ENCODE peak calls at places on chromosomes 2 and 18, in four cellular contexts. O is foreskin fibroblast, C is ovary, D is spleen. K is an unnamed sample.

GRCh38 chr2:207394203-207394741 is 135.5 kb upstream of the CREB1 start:
- DNase-seq in O (peak), C (no peak), D (no peak), K (no peak)

GRCh38 chr2:11829947-11830707 is 83.7 kb downstream of the LPIN1 start:
- DNase-seq in O (peak), C (peak), D (peak), K (peak)

GRCh38 chr2:161445097-161445496 is 29.0 kb downstream of the TBR1 start:
- DNase-seq in O (no peak), C (no peak), D (no peak), K (no peak)

GRCh38 chr18:8800041-8800441 is 94.7 kb downstream of the MTCL1 start:
- DNase-seq in O (peak), C (no peak), D (no peak), K (no peak)

GRCh38 chr2:144580521-144581153 is 60.7 kb upstream of the ZEB2 start:
- DNase-seq in O (no peak), C (no peak), D (no peak), K (no peak)

GRCh38 chr2:147541314-147541713 is 303.5 kb upstream of the ACVR2A start:
- DNase-seq in O (no peak), C (no peak), D (no peak), K (no peak)

GRCh38 chr2:50787636-50788035 is 244.3 kb downstream of the NRXN1 start:
- DNase-seq in O (no peak), C (no peak), D (no peak), K (no peak)

GRCh38 chr18:21439453-21439852 is 161.1 kb downstream of the ESCO1 start:
- DNase-seq in O (peak), C (no peak), D (no peak), K (peak)

GRCh38 chr2:158009425-158009824 is 92.3 kb upstream of the UPP2 start:
- DNase-seq in O (no peak), C (no peak), D (no peak), K (no peak)

GRCh38 chr2:2845267-2845666 is 514.2 kb upstream of the MYT1L start:
- DNase-seq in O (no peak), C (no peak), D (peak), K (no peak)

GRCh38 chr2:166365803-166366420 is 9.8 kb downstream of the SCN9A start:
- DNase-seq in O (no peak), C (no peak), D (no peak), K (no peak)

GRCh38 chr2:121904656-121905055 is 149.2 kb downstream of the TSN start:
- DNase-seq in O (no peak), C (no peak), D (no peak), K (no peak)

GRCh38 chr2:121900391-121900790 is 144.9 kb downstream of the TSN start:
- DNase-seq in O (no peak), C (no peak), D (no peak), K (no peak)

GRCh38 chr2:121903037-121903689 is 147.7 kb downstream of the TSN start:
- DNase-seq in O (no peak), C (no peak), D (no peak), K (no peak)

GRCh38 chr2:121902616-121903015 is 147.2 kb downstream of the TSN start:
- DNase-seq in O (no peak), C (no peak), D (no peak), K (no peak)

GRCh38 chr2:121902171-121902591 is 146.7 kb downstream of the TSN start:
- DNase-seq in O (no peak), C (peak), D (no peak), K (no peak)
- TF ChIP-seq CTCF in O (no peak), C (no peak), D (no peak), K (no peak)

DNA sequence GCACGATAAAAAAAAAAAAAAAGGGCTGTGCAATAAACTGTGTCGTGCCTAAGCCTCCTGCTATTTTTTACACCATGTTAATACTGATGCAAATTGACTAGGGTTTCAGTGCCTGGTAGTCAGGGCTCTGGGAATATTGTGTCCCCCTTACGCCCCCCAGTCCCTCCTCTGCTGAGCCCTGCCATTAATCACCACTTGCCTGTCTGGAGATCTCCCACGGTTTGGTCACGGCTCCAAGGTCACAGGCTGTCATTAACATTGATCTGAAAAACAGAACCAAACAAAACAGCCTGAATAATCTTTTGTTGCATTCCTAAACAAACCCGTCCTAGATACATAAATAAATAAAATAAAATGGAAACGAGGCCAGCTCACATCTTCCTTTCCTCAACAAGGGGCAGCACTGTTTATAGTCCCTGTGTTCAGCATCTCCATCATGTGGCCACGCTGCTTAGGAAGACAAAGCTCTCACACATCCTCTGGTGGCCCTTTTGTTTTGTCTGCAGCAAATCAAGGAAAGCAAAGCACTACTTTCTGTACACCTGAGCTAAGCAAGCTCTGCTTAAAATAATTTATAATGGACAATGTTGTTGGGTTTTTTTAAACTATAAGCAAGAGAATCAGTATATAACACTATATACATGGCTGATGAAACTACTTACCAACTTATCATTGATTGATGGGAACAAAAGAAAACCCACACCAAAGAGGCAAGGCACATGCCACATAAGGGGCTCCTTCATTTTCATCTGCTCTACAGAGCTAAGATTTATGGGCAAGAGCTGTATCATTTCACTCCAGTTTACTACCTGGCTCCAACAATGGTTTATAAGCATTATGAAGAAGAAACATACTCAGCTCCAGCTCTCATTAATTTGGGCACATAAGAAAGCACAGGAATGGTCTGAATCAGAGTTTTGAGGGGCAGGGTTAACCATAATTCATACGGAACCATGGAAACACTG is 283.0 kb downstream of the AGPS start:
- DNase-seq in O (no peak), C (no peak), D (no peak), K (no peak)
- H3K4me3 ChIP-seq in O (no peak), C (no peak), D (no peak), K (no peak)

DNA sequence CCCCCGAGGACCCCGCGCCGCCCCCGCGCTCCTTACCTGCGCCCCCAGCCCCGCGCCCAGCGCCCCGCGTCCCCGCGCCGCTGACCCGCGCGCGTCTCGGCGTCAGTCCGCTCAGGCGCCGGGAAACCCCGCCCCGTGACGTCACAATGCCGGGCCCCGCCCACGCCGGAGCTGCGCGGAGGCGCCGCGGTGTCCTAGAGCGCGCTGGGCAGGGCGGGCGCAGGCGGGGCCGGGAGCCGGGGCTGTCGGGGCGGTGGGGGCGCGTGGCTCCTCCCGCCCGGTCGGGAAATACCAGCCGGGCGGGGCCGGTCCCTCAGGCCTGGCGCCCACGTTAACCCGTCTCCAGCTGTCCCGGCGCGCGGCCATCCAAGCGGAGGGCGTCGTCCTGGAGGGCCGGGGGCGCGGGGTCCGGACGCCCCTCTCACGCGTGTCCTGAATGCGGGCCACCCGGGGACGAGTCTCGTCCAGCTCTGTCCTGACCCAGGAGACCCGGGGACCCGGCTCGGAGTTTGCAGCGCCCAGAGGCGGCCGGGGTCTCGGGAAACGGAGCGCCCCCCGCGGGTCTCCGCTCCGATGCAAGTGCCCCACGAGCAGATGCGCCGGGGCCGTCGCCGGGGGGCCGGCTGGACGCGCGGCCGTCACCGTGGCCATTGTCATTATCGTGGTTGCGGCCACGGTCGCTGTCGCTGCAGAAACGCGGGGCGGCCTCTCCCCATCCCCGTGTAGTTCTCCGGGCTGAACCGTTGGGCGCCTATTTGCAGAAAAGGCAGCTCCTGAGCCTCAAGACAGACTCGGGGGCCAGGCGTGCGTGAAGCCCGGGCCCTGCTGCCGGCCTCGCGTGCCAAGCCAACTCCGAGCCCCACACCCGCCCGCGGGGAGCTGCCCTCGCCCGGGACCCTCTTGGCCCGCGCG is at the start of gene SLC66A2:
- DNase-seq in O (peak), C (peak), D (peak), K (peak)
- TF ChIP-seq CTCF in O (no peak), C (no peak), D (no peak), K (no peak)

GRCh38 chr18:70220628-70221027 is 15.1 kb upstream of the RTTN start:
- DNase-seq in O (no peak), C (no peak), D (no peak), K (no peak)

GRCh38 chr18:70216788-70217187 is 11.3 kb upstream of the RTTN start:
- DNase-seq in O (no peak), C (no peak), D (no peak), K (no peak)

GRCh38 chr18:70221911-70222278 is 16.4 kb upstream of the RTTN start:
- DNase-seq in O (no peak), C (no peak), D (no peak), K (no peak)

GRCh38 chr18:70219688-70220087 is 14.2 kb upstream of the RTTN start:
- DNase-seq in O (no peak), C (no peak), D (no peak), K (no peak)

DNA sequence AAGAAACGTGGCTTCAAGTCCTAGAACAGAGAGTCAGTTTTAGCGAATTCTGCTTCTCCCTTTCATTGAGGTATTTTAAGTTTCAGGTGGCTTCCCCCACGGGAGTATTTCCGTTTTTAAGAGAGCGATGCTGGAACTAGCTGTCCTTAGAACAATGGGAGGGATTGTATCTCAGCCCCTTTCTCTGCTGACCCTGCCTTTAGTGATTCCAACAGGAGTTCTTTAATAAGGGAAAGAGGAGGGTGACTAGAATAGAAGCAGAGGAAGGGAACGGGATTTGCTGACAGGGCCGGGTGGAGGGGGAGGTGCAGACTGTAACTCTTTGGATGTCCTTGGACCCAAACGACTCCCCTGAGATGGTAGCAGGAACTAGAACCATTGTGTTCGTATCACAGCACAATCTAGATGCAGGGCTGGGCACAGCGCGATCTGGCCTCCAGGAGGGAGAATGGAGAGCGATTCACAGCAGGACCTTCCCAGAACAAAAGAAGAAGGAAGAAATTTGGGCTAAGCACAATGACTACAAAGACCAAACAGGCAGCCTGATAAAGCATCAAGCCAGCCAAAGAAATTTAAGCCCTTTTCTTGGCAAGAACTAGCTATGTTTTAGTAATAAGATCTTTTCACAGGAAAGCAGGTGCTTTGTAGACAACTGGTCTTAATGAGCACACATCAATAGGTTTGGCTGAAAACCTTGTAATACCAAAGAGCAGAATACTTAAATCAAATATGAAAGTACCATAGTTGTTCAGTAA is 15.8 kb upstream of the RTTN start:
- DNase-seq in O (no peak), C (no peak), D (no peak), K (no peak)
- H3K4me3 ChIP-seq in O (no peak), C (no peak), D (no peak), K (no peak)

DNA sequence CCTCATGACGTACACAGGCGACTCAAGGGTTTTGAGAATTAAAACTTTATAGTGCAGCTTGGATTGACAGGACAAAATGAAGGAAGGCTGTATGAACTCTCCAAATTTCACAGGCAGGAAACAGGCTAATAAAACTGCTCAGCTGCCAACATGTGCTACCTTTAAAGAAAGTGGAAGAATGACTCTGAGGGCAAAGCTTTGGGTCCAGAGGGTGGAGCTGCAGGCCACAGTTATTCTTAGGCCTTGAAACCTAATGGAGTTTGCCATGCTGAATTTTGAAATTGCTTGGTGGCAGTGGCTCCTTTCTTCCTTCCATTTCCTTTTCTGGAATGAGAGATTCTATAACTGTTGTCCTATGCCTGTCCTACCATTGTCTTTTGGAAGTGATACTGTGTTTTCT is 34.8 kb downstream of the HAT1 start:
- DNase-seq in O (peak), C (no peak), D (no peak), K (peak)
- TF ChIP-seq CTCF in O (peak), C (no peak), D (no peak), K (peak)

DNA sequence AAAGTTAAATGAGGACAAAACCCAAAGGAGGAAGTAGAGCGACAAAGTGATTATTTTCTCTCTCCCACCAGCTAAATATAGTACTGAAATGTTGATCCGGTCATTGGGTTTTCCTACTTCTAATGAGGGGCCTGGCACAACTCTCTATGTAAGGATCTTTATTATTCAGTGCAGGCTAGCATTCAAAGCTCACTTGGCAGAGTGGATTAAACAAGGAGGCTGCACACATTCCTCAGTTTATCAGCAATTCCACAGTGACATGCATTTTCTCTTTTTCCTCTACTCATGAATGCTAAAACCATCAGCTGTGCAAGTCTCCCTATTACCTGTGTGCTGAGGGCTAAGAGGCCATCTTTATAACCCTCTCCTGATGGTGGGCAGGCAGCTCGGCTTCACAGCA is 111.3 kb downstream of the RBM43 start:
- DNase-seq in O (no peak), C (no peak), D (no peak), K (no peak)
- H3K4me3 ChIP-seq in O (no peak), C (no peak), D (no peak), K (no peak)

GRCh38 chr2:82027901-82028570 is 1723.5 kb upstream of the LRRTM1 start:
- DNase-seq in O (no peak), C (no peak), D (no peak), K (no peak)

GRCh38 chr2:82023710-82024109 is 1719.2 kb upstream of the LRRTM1 start:
- DNase-seq in O (no peak), C (no peak), D (no peak), K (no peak)
- TF ChIP-seq CTCF in O (no peak), C (no peak), D (no peak), K (no peak)

GRCh38 chr2:168670478-168670877 is 132.0 kb upstream of the NOSTRIN start:
- DNase-seq in O (no peak), C (no peak), D (no peak), K (no peak)

GRCh38 chr2:168666339-168666738 is 136.1 kb upstream of the NOSTRIN start:
- DNase-seq in O (no peak), C (no peak), D (no peak), K (no peak)

GRCh38 chr2:168669151-168669550 is 133.3 kb upstream of the NOSTRIN start:
- DNase-seq in O (no peak), C (no peak), D (no peak), K (no peak)

GRCh38 chr2:168673265-168674222 is 128.9 kb upstream of the NOSTRIN start:
- DNase-seq in O (no peak), C (no peak), D (no peak), K (no peak)

GRCh38 chr2:168671932-168672331 is 130.5 kb upstream of the NOSTRIN start:
- DNase-seq in O (peak), C (no peak), D (no peak), K (no peak)
- H3K4me3 ChIP-seq in O (no peak), C (no peak), D (no peak), K (no peak)

GRCh38 chr2:37925063-37925897 is at the start of gene RMDN2:
- DNase-seq in O (peak), C (peak), D (peak), K (peak)
- TF ChIP-seq CTCF in O (no peak), C (no peak), D (no peak), K (no peak)